ENCODE peak calls at places on chromosomes 7 and 10, in ten cellular contexts. P is spleen, X is A549, S is gastrocnemius medialis, U is transverse colon, H is IMR-90, Q is breast epithelium, C is body of pancreas, V is uterus, I is lower leg skin. W is an unnamed sample.

GRCh38 chr10:31350891-31351290 is 31.9 kb downstream of the ZEB1 start:
- DNase-seq in P (no peak), X (no peak), S (no peak), U (no peak), H (no peak), Q (no peak), C (no peak), V (no peak), I (no peak), W (no peak)

GRCh38 chr7:108016841-108017775 is 14.1 kb upstream of the LAMB1 start:
- DNase-seq in P (no peak), X (peak; percentile 69), S (no peak), U (no peak), H (peak; percentile 70), Q (no peak), C (no peak), V (no peak), I (no peak), W (no peak)

GRCh38 chr10:14416308-14416700 is 85.6 kb upstream of the FRMD4A start:
- DNase-seq in P (no peak), X (no peak), S (no peak), U (no peak), H (no peak), Q (no peak), C (no peak), V (no peak), I (no peak), W (no peak)

GRCh38 chr7:103445228-103446020 is 583 bp downstream of the SLC26A5 start:
- DNase-seq in P (no peak), X (no peak), S (no peak), U (no peak), H (no peak), Q (no peak), C (no peak), V (no peak), I (no peak), W (peak; percentile 11)

GRCh38 chr7:7720750-7721621 is 2.6 kb upstream of the RPA3 start:
- DNase-seq in P (no peak), X (no peak), S (no peak), U (no peak), H (no peak), Q (no peak), C (no peak), V (no peak), I (no peak), W (no peak)

GRCh38 chr10:97771055-97771811 is 566 bp downstream of the SFRP5 start:
- DNase-seq in P (no peak), X (peak; percentile 71), S (no peak), U (no peak), H (peak; percentile 15), Q (no peak), C (peak; percentile 58), V (no peak), I (no peak), W (peak; percentile 54)

GRCh38 chr7:14666913-14667312 is 235.6 kb downstream of the DGKB start:
- DNase-seq in P (no peak), X (no peak), S (no peak), U (no peak), H (no peak), Q (no peak), C (no peak), V (no peak), I (no peak), W (no peak)

GRCh38 chr10:106857728-106858127 is 306.8 kb downstream of the SORCS1 start:
- DNase-seq in P (no peak), X (no peak), S (no peak), U (no peak), H (no peak), Q (no peak), C (no peak), V (no peak), I (no peak), W (no peak)

GRCh38 chr7:118080947-118081346 is 103.0 kb upstream of the LSM8 start:
- DNase-seq in P (no peak), X (peak; percentile 57), S (no peak), U (no peak), H (peak; percentile 81), Q (no peak), C (no peak), V (peak; percentile 29), I (no peak), W (no peak)

GRCh38 chr10:132162021-132162531 is 24.7 kb upstream of the DPYSL4 start:
- DNase-seq in P (peak; percentile 41), X (no peak), S (peak; percentile 29), U (no peak), H (no peak), Q (no peak), C (no peak), V (no peak), I (no peak), W (no peak)

GRCh38 chr10:49351669-49352068 is 44.2 kb downstream of the DRGX start:
- DNase-seq in P (no peak), X (no peak), S (no peak), U (no peak), H (no peak), Q (no peak), C (no peak), V (no peak), I (peak; percentile 36), W (no peak)

GRCh38 chr10:70341016-70341415 is 41.4 kb downstream of the LRRC20 start:
- DNase-seq in P (no peak), X (no peak), S (no peak), U (no peak), H (no peak), Q (no peak), C (no peak), V (no peak), I (no peak), W (no peak)

GRCh38 chr10:4651404-4652037 is 174.5 kb upstream of the AKR1E2 start:
- DNase-seq in P (no peak), X (no peak), S (no peak), U (no peak), H (no peak), Q (no peak), C (no peak), V (no peak), I (no peak), W (no peak)

DNA sequence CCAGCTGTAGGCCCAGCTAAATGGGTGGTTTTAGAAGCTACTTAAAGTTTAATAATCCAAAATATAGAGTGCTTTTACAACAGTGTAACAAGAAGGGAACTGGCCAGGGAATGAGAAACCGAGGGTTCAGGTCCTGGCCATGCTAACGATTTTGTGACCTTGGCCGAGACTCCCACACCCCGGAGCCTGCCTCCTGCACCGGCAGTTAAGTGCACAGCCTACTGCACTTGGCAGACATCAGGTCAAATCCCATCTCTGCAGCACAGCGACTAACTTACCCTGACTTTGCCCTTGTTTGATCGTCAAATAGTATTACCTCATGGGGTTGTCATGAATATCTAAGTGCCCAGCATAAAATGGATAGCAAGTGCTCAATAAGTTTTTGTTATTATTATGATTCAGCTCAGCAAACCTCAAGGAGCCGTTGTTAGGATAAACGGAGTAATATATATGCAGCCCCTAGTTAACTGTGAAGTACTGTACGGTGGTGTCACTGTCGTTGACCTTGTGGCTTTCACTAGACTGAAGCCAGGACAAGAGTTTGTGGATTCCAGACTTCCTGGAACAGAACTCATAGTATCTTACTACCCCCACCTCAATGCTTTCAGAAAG is 35.5 kb downstream of the LYZL1 start:
- DNase-seq in P (no peak), X (no peak), S (no peak), U (no peak), H (peak; percentile 41), Q (no peak), C (no peak), V (no peak), I (no peak), W (no peak)
- TF ChIP-seq POLR2A in P (no peak), X (no peak), S (no peak), U (no peak), H (no peak), Q (no peak), C (no peak), V (no peak), I (no peak), W (no peak)

GRCh38 chr10:44874176-44874575 is 37.0 kb upstream of the TMEM72 start:
- DNase-seq in P (no peak), X (no peak), S (no peak), U (no peak), H (no peak), Q (peak; percentile 54), C (peak; percentile 74), V (no peak), I (no peak), W (no peak)
- TF ChIP-seq POLR2A in P (no peak), X (no peak), S (no peak), U (no peak), H (no peak), Q (no peak), C (no peak), V (no peak), I (no peak), W (no peak)

GRCh38 chr7:71229201-71229600 is 97.3 kb downstream of the GALNT17 start:
- DNase-seq in P (no peak), X (no peak), S (no peak), U (no peak), H (no peak), Q (no peak), C (no peak), V (no peak), I (no peak), W (no peak)
- TF ChIP-seq POLR2A in P (no peak), X (no peak), S (no peak), U (no peak), H (no peak), Q (no peak), C (no peak), V (no peak), I (no peak), W (no peak)

GRCh38 chr10:73975388-73975787 is 22.5 kb upstream of the VCL start:
- DNase-seq in P (no peak), X (no peak), S (no peak), U (no peak), H (no peak), Q (no peak), C (no peak), V (no peak), I (no peak), W (no peak)
- TF ChIP-seq POLR2A in P (no peak), X (no peak), S (no peak), U (no peak), H (no peak), Q (no peak), C (no peak), V (no peak), I (no peak), W (no peak)

W was measured in GM12891.